ENCODE peak calls at places on chromosomes 7 and 10, in five cellular contexts. D is uterus, B is PC-3, T is GM23248, I is transverse colon. F is an unnamed sample.
A peak's percentile ranks its signal among the peaks of the same experiment; 100 is the strongest.

GRCh38 chr7:1536768-1537630 is 6.5 kb downstream of the MAFK start:
- DNase-seq in T (peak; percentile 100), B (peak; percentile 97), D (peak; percentile 98), I (peak; percentile 91), F (peak; percentile 72)

GRCh38 chr10:112977294-112977951 is 27.4 kb downstream of the TCF7L2 start:
- DNase-seq in I (no peak), D (no peak), B (no peak), T (no peak), F (no peak)

GRCh38 chr10:75400163-75400768 is 1.3 kb downstream of the ZNF503 start:
- DNase-seq in T (peak; percentile 69), D (no peak), B (no peak), I (no peak), F (peak; percentile 35)

GRCh38 chr7:47648301-47648900 is 66.5 kb upstream of the TNS3 start:
- DNase-seq in D (no peak), B (no peak), I (no peak), T (no peak), F (no peak)

GRCh38 chr10:21953585-21954057 is 49.9 kb downstream of the DNAJC1 start:
- DNase-seq in I (no peak), D (no peak), T (peak; percentile 71), B (peak; percentile 43), F (no peak)

GRCh38 chr7:127935847-127936376 is 95.3 kb downstream of the LRRC4 start:
- DNase-seq in T (no peak), B (no peak), I (no peak), D (no peak), F (no peak)

GRCh38 chr10:1663226-1663625 is 74.1 kb downstream of the ADARB2 start:
- DNase-seq in I (no peak), D (no peak), T (no peak), B (no peak), F (no peak)

GRCh38 chr10:18738835-18739234 is 79.6 kb downstream of the ARL5B start:
- DNase-seq in B (peak; percentile 51), D (no peak), I (no peak), T (peak; percentile 92), F (no peak)

GRCh38 chr10:63707254-63707910 is 186.2 kb downstream of the REEP3 start:
- DNase-seq in B (peak; percentile 100), I (no peak), D (peak; percentile 79), T (peak; percentile 98), F (no peak)

GRCh38 chr10:106438386-106438785 is 726.1 kb downstream of the SORCS1 start:
- DNase-seq in I (no peak), B (no peak), T (no peak), D (no peak), F (no peak)

GRCh38 chr10:14454629-14455028 is 123.9 kb upstream of the FRMD4A start:
- DNase-seq in B (no peak), I (no peak), T (no peak), D (no peak), F (no peak)

GRCh38 chr10:89275383-89275782 is 23.8 kb upstream of the LIPA start:
- DNase-seq in I (no peak), D (no peak), T (peak; percentile 60), B (peak; percentile 79), F (no peak)

GRCh38 chr10:76428541-76429330 is 997.3 kb downstream of the LRMDA start:
- DNase-seq in D (no peak), T (peak; percentile 83), I (no peak), B (peak; percentile 87), F (no peak)

GRCh38 chr7:29322023-29322712 is 127.6 kb downstream of the CHN2 start:
- DNase-seq in I (no peak), T (no peak), D (no peak), B (no peak), F (no peak)

GRCh38 chr7:30459591-30460245 is 18.9 kb downstream of the NOD1 start:
- DNase-seq in I (peak; percentile 74), B (peak; percentile 54), D (peak; percentile 89), T (peak; percentile 91), F (no peak)

GRCh38 chr10:128035557-128035973 is 90.7 kb downstream of the MKI67 start:
- DNase-seq in I (peak; percentile 68), T (peak; percentile 48), B (peak; percentile 49), D (no peak), F (peak; percentile 66)

GRCh38 chr7:155962191-155962967 is 150.1 kb upstream of the SHH start:
- DNase-seq in T (peak; percentile 5), D (no peak), B (peak; percentile 93), I (no peak), F (no peak)

GRCh38 chr10:118901409-118901808 is 128.1 kb upstream of the NANOS1 start:
- DNase-seq in B (no peak), T (no peak), I (no peak), D (no peak), F (no peak)

GRCh38 chr7:23833405-23833804 is 123.4 kb downstream of the STK31 start:
- DNase-seq in T (no peak), D (no peak), I (no peak), B (no peak), F (no peak)

GRCh38 chr7:89332026-89332425 is 536.5 kb upstream of the TEX47 start:
- DNase-seq in I (no peak), T (peak; percentile 3), B (peak; percentile 23), D (no peak), F (no peak)

GRCh38 chr7:22292519-22292918 is 64.4 kb downstream of the RAPGEF5 start:
- DNase-seq in I (no peak), T (no peak), B (no peak), D (no peak), F (peak; percentile 37)

GRCh38 chr7:91263359-91264082 is 712 bp upstream of the FZD1 start:
- DNase-seq in I (peak; percentile 38), B (peak; percentile 27), T (peak; percentile 78), D (peak; percentile 19), F (peak; percentile 30)

GRCh38 chr10:106224676-106225075 is 939.8 kb downstream of the SORCS1 start:
- DNase-seq in I (no peak), T (peak; percentile 54), D (no peak), B (peak; percentile 81), F (no peak)

GRCh38 chr10:61390841-61391240 is 62.3 kb downstream of the TMEM26 start:
- DNase-seq in B (no peak), T (no peak), D (no peak), I (no peak), F (no peak)
- H3K4me3 ChIP-seq in B (no peak overlapping the region), T (no peak overlapping the region), D (no peak overlapping the region), I (no peak overlapping the region), F (no peak overlapping the region)

GRCh38 chr10:6384031-6384430 is 181.3 kb downstream of the PFKFB3 start:
- DNase-seq in T (no peak), D (no peak), I (no peak), B (no peak), F (no peak)

GRCh38 chr10:6384847-6385246 is 182.1 kb downstream of the PFKFB3 start:
- DNase-seq in I (no peak), T (no peak), B (no peak), D (no peak), F (no peak)

GRCh38 chr10:6383099-6383812 is 180.5 kb downstream of the PFKFB3 start:
- DNase-seq in D (peak; percentile 52), I (no peak), B (no peak), T (peak; percentile 63), F (no peak)

GRCh38 chr10:6379015-6379776 is 176.5 kb downstream of the PFKFB3 start:
- DNase-seq in B (no peak), D (no peak), I (no peak), T (no peak), F (no peak)

DNA sequence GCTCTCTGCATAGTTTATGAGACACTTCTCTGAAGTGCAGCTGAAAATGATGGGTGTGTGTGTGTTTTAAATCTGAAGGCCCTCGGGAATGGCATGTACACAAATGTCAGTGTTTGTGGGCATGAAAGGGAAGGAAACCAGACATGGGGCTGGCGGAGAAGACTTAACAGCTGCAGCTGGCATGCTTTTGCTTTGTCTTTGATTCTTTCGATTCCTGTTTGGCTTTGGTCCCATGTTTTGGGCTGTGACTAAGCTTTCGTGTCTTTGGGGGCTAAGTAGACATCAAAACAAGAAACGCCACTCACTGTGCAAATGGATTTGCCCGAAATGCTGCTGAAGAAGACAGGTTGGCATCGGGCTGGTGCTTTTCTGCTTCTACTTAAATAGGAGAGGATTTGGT is 179.3 kb downstream of the PFKFB3 start:
- DNase-seq in D (no peak), B (no peak), T (peak; percentile 40), I (peak; percentile 15), F (no peak)
- H3K9me3 ChIP-seq in D (no peaks in the 10 kb centered on the region), B (no peaks in the 10 kb centered on the region), T (no peaks in the 10 kb centered on the region), I (peaks cover 6% of the 10 kb centered on the region), F (peaks cover 7% of the 10 kb centered on the region)

GRCh38 chr10:5751854-5752253 is 61.4 kb downstream of the GDI2 start:
- DNase-seq in T (no peak), B (no peak), I (no peak), D (no peak), F (no peak)
- H3K4me3 ChIP-seq in T (no peak overlapping the region), B (no peak overlapping the region), I (no peak overlapping the region), D (no peak overlapping the region), F (no peak overlapping the region)

GRCh38 chr7:4438723-4439245 is 243.3 kb upstream of the FOXK1 start:
- DNase-seq in D (no peak), T (no peak), B (no peak), I (no peak), F (no peak)
- H3K9me3 ChIP-seq in D (no peaks in the 10 kb centered on the region), T (no peaks in the 10 kb centered on the region), B (no peaks in the 10 kb centered on the region), I (no peaks in the 10 kb centered on the region), F (no peaks in the 10 kb centered on the region)

DNA sequence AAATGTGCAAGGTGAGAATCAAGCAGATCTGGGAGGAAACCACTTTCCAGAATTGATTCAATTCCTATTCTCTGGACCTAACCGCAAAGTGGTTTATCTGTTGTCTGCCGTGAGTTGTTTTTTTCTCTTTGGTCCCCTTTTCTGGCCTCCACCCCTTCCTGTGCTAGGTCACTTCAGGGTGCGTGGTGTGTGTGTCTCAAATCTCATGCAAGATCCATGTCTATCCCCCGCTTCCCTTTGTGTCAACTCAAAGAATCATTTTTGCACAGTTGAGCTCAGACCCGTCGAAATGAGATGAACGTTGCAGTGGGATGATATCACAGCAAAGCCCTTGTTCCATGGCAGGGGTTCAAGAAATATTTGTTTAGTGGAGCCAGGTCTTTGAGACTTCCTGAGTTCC is 184.5 kb downstream of the GATA3 start:
- DNase-seq in B (no peak), I (no peak), T (no peak), D (no peak), F (no peak)
- H3K4me3 ChIP-seq in B (no peak overlapping the region), I (no peak overlapping the region), T (no peak overlapping the region), D (no peak overlapping the region), F (no peak overlapping the region)

DNA sequence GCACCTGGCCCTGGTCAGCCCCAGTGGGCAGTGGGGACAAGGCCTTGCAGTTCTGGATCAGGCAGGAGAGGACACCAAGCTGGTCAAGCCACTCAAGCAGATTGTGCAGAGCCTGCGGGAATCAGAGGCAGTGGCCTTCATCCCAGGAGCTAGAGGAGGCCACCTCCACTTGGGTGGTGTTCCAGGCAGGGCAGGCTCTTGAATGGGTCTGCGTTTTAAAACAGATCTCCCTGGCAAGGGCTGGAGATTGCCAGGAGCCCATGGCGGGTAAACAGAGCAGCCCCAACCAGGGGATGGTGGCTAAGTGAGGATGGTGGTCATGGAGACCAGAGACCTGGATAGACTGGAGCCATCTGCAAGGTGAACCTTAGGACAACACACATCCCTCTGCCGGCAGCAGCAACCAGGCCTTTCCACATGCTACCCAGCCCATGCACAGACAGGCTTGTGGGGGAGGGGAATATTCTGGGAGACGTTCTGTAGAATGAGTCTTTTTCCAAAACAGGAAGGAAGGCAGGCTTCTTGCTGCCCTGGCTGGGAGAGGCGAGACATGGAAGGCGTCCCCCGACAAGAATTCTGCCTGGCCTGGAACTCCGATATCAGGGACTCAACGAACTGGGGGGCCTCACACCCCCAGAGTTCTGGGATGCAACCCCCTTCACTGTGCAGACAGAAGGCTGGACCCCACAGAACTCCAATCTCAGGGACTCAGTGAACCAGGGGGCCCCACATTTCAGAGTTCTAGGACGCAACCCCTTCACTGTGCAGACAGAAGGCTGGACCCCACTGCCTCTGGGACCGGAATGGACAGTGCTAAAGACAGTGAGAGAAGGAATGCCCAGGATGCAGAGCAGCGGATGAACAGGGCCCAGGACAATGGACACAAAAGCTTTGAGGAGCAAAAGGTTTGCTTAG is 264.8 kb downstream of the PTPRN2 start:
- DNase-seq in T (no peak), I (no peak), D (no peak), B (no peak), F (no peak)
- H3K9me3 ChIP-seq in T (no peaks in the 10 kb centered on the region), I (no peaks in the 10 kb centered on the region), D (no peaks in the 10 kb centered on the region), B (no peaks in the 10 kb centered on the region), F (no peaks in the 10 kb centered on the region)

F was measured in HAP-1.